ENCODE peak calls at places on chromosomes 6 and 20, in ten cellular contexts. V is HFF-Myc; Y is cardiac muscle cell; X is CD4-positive, alpha-beta T cell; D is HCT116; J is AG09309; A is A549; L is CD8-positive, alpha-beta T cell; N is cardiac fibroblast; H is bronchial epithelial cell. G is an unnamed sample.
A peak's percentile ranks its signal among the peaks of the same experiment; 100 is the strongest.

GRCh38 chr6:80151641-80152040 is 45.2 kb downstream of the BCKDHB start:
- DNase-seq in V (no peak), Y (no peak), X (no peak), D (no peak), J (no peak), A (no peak), L (no peak), N (no peak), H (no peak), G (no peak)

GRCh38 chr20:62337558-62338293 is 29.4 kb downstream of the LAMA5 start:
- DNase-seq in V (no peak), Y (no peak), X (no peak), D (no peak), J (no peak), A (no peak), L (no peak), N (no peak), H (no peak), G (no peak)

GRCh38 chr20:1310087-1310486 is 18.9 kb downstream of the SDCBP2 start:
- DNase-seq in V (no peak), Y (no peak), X (no peak), D (no peak), J (no peak), A (no peak), L (no peak), N (no peak), H (no peak), G (no peak)

GRCh38 chr20:22449115-22449973 is 135.0 kb downstream of the FOXA2 start:
- DNase-seq in V (no peak), Y (no peak), X (no peak), D (no peak), J (no peak), A (no peak), L (no peak), N (no peak), H (no peak), G (no peak)

GRCh38 chr6:27582928-27583725 is 110.2 kb upstream of the ZNF184 start:
- DNase-seq in V (no peak), Y (peak; percentile 70), X (peak; percentile 4), D (no peak), J (no peak), A (peak; percentile 73), L (no peak), N (peak; percentile 65), H (peak; percentile 65), G (no peak)

GRCh38 chr6:11771473-11772048 is 7.0 kb downstream of the ADTRP start:
- DNase-seq in V (no peak), Y (no peak), X (no peak), D (no peak), J (no peak), A (no peak), L (no peak), N (no peak), H (peak; percentile 86), G (peak; percentile 48)

GRCh38 chr6:22519237-22519636 is 50.1 kb upstream of the HDGFL1 start:
- DNase-seq in V (no peak), Y (no peak), X (no peak), D (no peak), J (no peak), A (no peak), L (no peak), N (no peak), H (no peak), G (no peak)

GRCh38 chr6:130788954-130789353 is 38.3 kb upstream of the SMLR1 start:
- DNase-seq in V (no peak), Y (no peak), X (no peak), D (no peak), J (no peak), A (peak; percentile 6), L (no peak), N (no peak), H (no peak), G (no peak)

GRCh38 chr20:6162239-6162638 is 39.4 kb upstream of the FERMT1 start:
- DNase-seq in V (no peak), Y (peak; percentile 86), X (no peak), D (no peak), J (no peak), A (no peak), L (no peak), N (peak; percentile 74), H (no peak), G (no peak)

GRCh38 chr20:6160736-6161135 is 37.9 kb upstream of the FERMT1 start:
- DNase-seq in V (no peak), Y (no peak), X (no peak), D (no peak), J (no peak), A (no peak), L (no peak), N (no peak), H (no peak), G (no peak)

GRCh38 chr20:6152777-6153176 is 29.9 kb upstream of the FERMT1 start:
- DNase-seq in V (no peak), Y (no peak), X (no peak), D (no peak), J (no peak), A (no peak), L (no peak), N (no peak), H (no peak), G (no peak)

GRCh38 chr20:6157345-6157744 is 34.5 kb upstream of the FERMT1 start:
- DNase-seq in V (no peak), Y (no peak), X (no peak), D (no peak), J (no peak), A (peak; percentile 31), L (no peak), N (no peak), H (no peak), G (no peak)
- TF ChIP-seq CTCF in V (peak; percentile 41), Y (peak; percentile 4), X (no peak), D (peak; percentile 63), J (peak; percentile 25), A (peak; percentile 10), L (no peak), N (peak; percentile 26), H (peak; percentile 1), G (no peak)

GRCh38 chr20:11274137-11274536 is 600.3 kb upstream of the JAG1 start:
- DNase-seq in V (peak; percentile 31), Y (peak; percentile 77), X (no peak), D (peak; percentile 52), J (peak; percentile 46), A (peak; percentile 86), L (no peak), N (peak; percentile 82), H (peak; percentile 70), G (peak; percentile 73)

GRCh38 chr20:11277170-11277569 is 603.4 kb upstream of the JAG1 start:
- DNase-seq in V (no peak), Y (no peak), X (no peak), D (no peak), J (no peak), A (no peak), L (no peak), N (no peak), H (no peak), G (no peak)

GRCh38 chr20:11271920-11272594 is 598.3 kb upstream of the JAG1 start:
- DNase-seq in V (no peak), Y (no peak), X (no peak), D (no peak), J (no peak), A (no peak), L (no peak), N (no peak), H (no peak), G (no peak)

GRCh38 chr20:11278461-11278860 is 604.7 kb upstream of the JAG1 start:
- DNase-seq in V (no peak), Y (no peak), X (no peak), D (no peak), J (no peak), A (no peak), L (no peak), N (no peak), H (no peak), G (no peak)

DNA sequence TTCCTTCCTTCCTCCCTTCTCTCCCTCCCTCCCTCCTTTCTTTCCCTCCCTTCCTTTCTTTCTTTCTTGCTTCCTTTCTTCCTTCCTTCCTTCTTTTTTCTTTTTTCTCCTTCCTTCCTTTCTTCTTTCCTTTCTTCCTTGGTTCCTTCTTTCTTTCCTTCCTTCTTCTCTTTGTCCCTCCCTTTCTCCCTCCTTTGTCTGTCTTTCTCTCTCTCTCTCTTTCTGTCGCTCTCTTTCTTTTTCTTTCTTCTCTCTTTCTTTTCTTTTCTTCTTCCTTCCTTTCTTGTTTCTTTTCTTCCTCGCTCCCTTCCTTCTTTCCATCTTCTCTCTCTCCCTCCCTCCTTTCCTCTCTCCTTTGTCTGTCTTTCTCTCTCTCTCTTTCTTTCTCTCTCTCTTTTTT is 601.9 kb upstream of the JAG1 start:
- DNase-seq in V (no peak), Y (no peak), X (no peak), D (no peak), J (no peak), A (no peak), L (no peak), N (no peak), H (no peak), G (no peak)
- TF ChIP-seq CTCF in V (no peak), Y (no peak), X (no peak), D (no peak), J (no peak), A (no peak), L (no peak), N (no peak), H (no peak), G (no peak)

GRCh38 chr6:13384506-13384905 is 56.2 kb upstream of the TBC1D7 start:
- DNase-seq in V (no peak), Y (no peak), X (no peak), D (no peak), J (no peak), A (no peak), L (no peak), N (no peak), H (no peak), G (no peak)

GRCh38 chr6:13384966-13385365 is 56.6 kb upstream of the TBC1D7 start:
- DNase-seq in V (no peak), Y (no peak), X (no peak), D (no peak), J (no peak), A (no peak), L (no peak), N (no peak), H (no peak), G (no peak)

GRCh38 chr6:13380761-13381160 is 52.4 kb upstream of the TBC1D7 start:
- DNase-seq in V (no peak), Y (no peak), X (no peak), D (no peak), J (no peak), A (no peak), L (no peak), N (no peak), H (no peak), G (no peak)

GRCh38 chr6:13378669-13379590 is 50.6 kb upstream of the TBC1D7 start:
- DNase-seq in V (no peak), Y (no peak), X (no peak), D (no peak), J (no peak), A (no peak), L (no peak), N (no peak), H (no peak), G (no peak)

GRCh38 chr6:13383280-13384163 is 55.2 kb upstream of the TBC1D7 start:
- DNase-seq in V (no peak), Y (peak; percentile 77), X (no peak), D (no peak), J (no peak), A (peak; percentile 29), L (no peak), N (peak; percentile 68), H (peak; percentile 85), G (no peak)
- TF ChIP-seq CTCF in V (no peak), Y (no peak), X (no peak), D (no peak), J (peak; percentile 29), A (no peak), L (no peak), N (no peak), H (peak; percentile 30), G (no peak)

GRCh38 chr6:39812496-39812852 is 20.3 kb downstream of the DAAM2 start:
- DNase-seq in V (no peak), Y (no peak), X (no peak), D (no peak), J (no peak), A (no peak), L (no peak), N (no peak), H (no peak), G (no peak)

GRCh38 chr6:39815356-39815755 is 23.2 kb downstream of the DAAM2 start:
- DNase-seq in V (no peak), Y (no peak), X (no peak), D (no peak), J (no peak), A (no peak), L (no peak), N (no peak), H (no peak), G (no peak)

GRCh38 chr6:39811835-39812345 is 19.7 kb downstream of the DAAM2 start:
- DNase-seq in V (no peak), Y (no peak), X (no peak), D (no peak), J (no peak), A (no peak), L (no peak), N (no peak), H (no peak), G (no peak)

GRCh38 chr6:39814236-39814635 is 22.1 kb downstream of the DAAM2 start:
- DNase-seq in V (no peak), Y (no peak), X (no peak), D (no peak), J (no peak), A (no peak), L (no peak), N (no peak), H (no peak), G (no peak)

GRCh38 chr6:39812853-39813533 is 20.8 kb downstream of the DAAM2 start:
- DNase-seq in V (peak; percentile 83), Y (peak; percentile 95), X (no peak), D (no peak), J (peak; percentile 79), A (no peak), L (no peak), N (peak; percentile 82), H (no peak), G (no peak)
- TF ChIP-seq CTCF in V (peak; percentile 30), Y (peak; percentile 51), X (no peak), D (no peak), J (peak; percentile 27), A (no peak), L (no peak), N (peak; percentile 13), H (no peak), G (no peak)